ENCODE peak calls at places on chromosomes 6 and 20, in five cellular contexts. Q is stomach, G is transverse colon, Y is A673, X is heart left ventricle. R is an unnamed sample.
A peak's percentile ranks its signal among the peaks of the same experiment; 100 is the strongest.

GRCh38 chr6:42165016-42165415 is 8.1 kb upstream of the GUCA1A start:
- DNase-seq in Q (no peak), G (no peak), Y (no peak), X (no peak), R (no peak)

GRCh38 chr20:4490045-4490444 is 231.7 kb upstream of the PRND start:
- DNase-seq in Q (no peak), G (no peak), Y (no peak), X (no peak), R (no peak)

GRCh38 chr6:6994796-6995195 is 113.0 kb upstream of the RREB1 start:
- DNase-seq in Q (no peak), G (no peak), Y (no peak), X (peak; percentile 79), R (no peak)

GRCh38 chr20:25178563-25179438 is 16.7 kb upstream of the ENTPD6 start:
- DNase-seq in Q (peak; percentile 33), G (no peak), Y (peak; percentile 49), X (no peak), R (no peak)

GRCh38 chr6:44201638-44202303 is 15.0 kb upstream of the MYMX start:
- DNase-seq in Q (no peak), G (no peak), Y (no peak), X (no peak), R (no peak)

GRCh38 chr6:87093651-87094050 is 1.3 kb downstream of the CGA start:
- DNase-seq in Q (no peak), G (no peak), Y (peak; percentile 18), X (no peak), R (no peak)

GRCh38 chr6:2467929-2468600 is 222.7 kb upstream of the GMDS start:
- DNase-seq in Q (no peak), G (no peak), Y (no peak), X (no peak), R (no peak)

GRCh38 chr6:107620736-107621135 is 130.8 kb downstream of the SOBP start:
- DNase-seq in Q (no peak), G (no peak), Y (no peak), X (no peak), R (no peak)

GRCh38 chr6:15507746-15508145 is 155.1 kb downstream of the DTNBP1 start:
- DNase-seq in Q (no peak), G (no peak), Y (no peak), X (no peak), R (no peak)

GRCh38 chr6:29941476-29941875 is 856 bp upstream of the HLA-A start:
- DNase-seq in Q (no peak), G (no peak), Y (no peak), X (no peak), R (no peak)

GRCh38 chr6:130296854-130297253 is 69.0 kb upstream of the TMEM200A start:
- DNase-seq in Q (no peak), G (no peak), Y (no peak), X (no peak), R (no peak)

GRCh38 chr6:13725570-13725969 is 13.9 kb upstream of the RANBP9 start:
- DNase-seq in Q (peak; percentile 61), G (no peak), Y (no peak), X (no peak), R (no peak)

GRCh38 chr6:67639161-67639560 is 995.9 kb upstream of the ADGRB3 start:
- DNase-seq in Q (no peak), G (no peak), Y (no peak), X (no peak), R (no peak)

DNA sequence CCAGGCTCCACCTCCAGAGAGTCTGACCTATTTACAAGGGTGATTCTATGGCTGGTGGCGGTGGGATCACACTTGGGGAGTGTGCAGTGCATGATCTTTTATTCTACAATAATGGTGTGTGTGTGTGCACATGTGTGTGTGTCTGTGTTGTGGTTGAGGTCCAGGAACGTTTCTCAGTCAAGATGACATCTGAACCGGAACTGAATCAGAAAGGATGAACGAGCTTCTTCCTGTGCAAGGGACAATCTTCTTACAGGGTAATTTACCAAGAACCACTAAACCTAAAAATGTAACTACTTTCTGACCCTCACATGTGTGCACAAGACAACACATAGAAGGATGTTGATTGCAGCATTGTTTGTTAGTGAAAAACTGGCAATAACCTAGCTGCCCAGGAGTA is 8.6 kb downstream of the MMP9 start:
- DNase-seq in Q (no peak), G (no peak), Y (no peak), X (no peak), R (no peak)
- H3K27me3 ChIP-seq in Q (peaks cover 44% of the 10 kb centered on the region), G (peaks cover 81% of the 10 kb centered on the region), Y (no peaks in the 10 kb centered on the region), X (peaks cover 97% of the 10 kb centered on the region), R (peaks cover 14% of the 10 kb centered on the region)

DNA sequence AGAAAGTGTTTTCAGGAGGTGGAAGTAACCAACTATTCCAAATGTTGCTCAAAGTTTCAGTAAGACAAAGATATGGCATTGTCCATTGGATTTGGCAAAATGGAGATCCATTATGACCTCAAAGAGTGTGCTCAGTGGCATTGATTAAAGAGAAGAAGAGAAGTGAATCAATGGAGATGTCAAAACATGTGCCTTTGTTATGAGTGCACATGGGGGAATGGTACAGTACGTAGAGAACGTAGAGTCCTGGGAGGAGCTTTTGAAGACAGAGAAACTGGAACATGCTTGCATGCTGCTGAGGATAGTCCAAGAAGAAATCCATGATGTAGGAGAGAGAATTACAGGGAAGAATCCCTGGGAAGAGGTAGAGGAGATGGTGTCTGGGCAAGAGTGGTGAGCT is 42.0 kb upstream of the PAX1 start:
- DNase-seq in Q (no peak), G (no peak), Y (no peak), X (no peak), R (no peak)
- H3K4me1 ChIP-seq in Q (no peaks in the 10 kb centered on the region), G (no peaks in the 10 kb centered on the region), Y (no peaks in the 10 kb centered on the region), X (no peaks in the 10 kb centered on the region), R (no peaks in the 10 kb centered on the region)

GRCh38 chr6:27096834-27097511 is 150.5 kb upstream of the PRSS16 start:
- DNase-seq in Q (peak; percentile 39), G (peak; percentile 57), Y (peak; percentile 78), X (no peak), R (no peak)

GRCh38 chr6:27095914-27096313 is 151.6 kb upstream of the PRSS16 start:
- DNase-seq in Q (no peak), G (no peak), Y (no peak), X (no peak), R (no peak)

GRCh38 chr6:27092316-27092692 is 155.2 kb upstream of the PRSS16 start:
- DNase-seq in Q (no peak), G (no peak), Y (no peak), X (no peak), R (no peak)

GRCh38 chr6:27088068-27088467 is 159.4 kb upstream of the PRSS16 start:
- DNase-seq in Q (no peak), G (no peak), Y (no peak), X (no peak), R (no peak)

GRCh38 chr6:27091661-27092315 is 155.7 kb upstream of the PRSS16 start:
- DNase-seq in Q (no peak), G (no peak), Y (peak; percentile 93), X (no peak), R (no peak)
- H3K27me3 ChIP-seq in Q (peaks cover 44% of the 10 kb centered on the region), G (peaks cover 78% of the 10 kb centered on the region), Y (no peaks in the 10 kb centered on the region), X (peaks cover 75% of the 10 kb centered on the region), R (no peaks in the 10 kb centered on the region)

GRCh38 chr6:32081676-32082075 is 27.5 kb downstream of the TNXB start:
- DNase-seq in Q (no peak), G (no peak), Y (no peak), X (peak; percentile 68), R (no peak)

GRCh38 chr6:32084780-32085179 is 24.4 kb downstream of the TNXB start:
- DNase-seq in Q (no peak), G (no peak), Y (no peak), X (no peak), R (no peak)

GRCh38 chr6:32082951-32083350 is 26.2 kb downstream of the TNXB start:
- DNase-seq in Q (no peak), G (no peak), Y (no peak), X (peak; percentile 78), R (peak; percentile 93)

GRCh38 chr6:32085759-32086458 is 23.2 kb downstream of the TNXB start:
- DNase-seq in Q (no peak), G (no peak), Y (no peak), X (no peak), R (no peak)

GRCh38 chr6:32083812-32084768 is 25.0 kb downstream of the TNXB start:
- DNase-seq in Q (no peak), G (no peak), Y (no peak), X (no peak), R (no peak)
- H3K4me1 ChIP-seq in Q (peaks cover 27% of the 10 kb centered on the region), G (peaks cover 14% of the 10 kb centered on the region), Y (no peaks in the 10 kb centered on the region), X (peaks cover 14% of the 10 kb centered on the region), R (no peaks in the 10 kb centered on the region)

GRCh38 chr20:63372971-63373885 is 12.1 kb upstream of the CHRNA4 start:
- DNase-seq in Q (no peak), G (no peak), Y (no peak), X (no peak), R (no peak)
- H3K27me3 ChIP-seq in Q (peaks cover 69% of the 10 kb centered on the region), G (peaks cover 62% of the 10 kb centered on the region), Y (peaks cover 49% of the 10 kb centered on the region), X (peaks cover 63% of the 10 kb centered on the region), R (no peaks in the 10 kb centered on the region)

GRCh38 chr20:50400705-50401045 is 109.5 kb upstream of the PTPN1 start:
- DNase-seq in Q (no peak), G (no peak), Y (no peak), X (no peak), R (no peak)

GRCh38 chr20:50403565-50404418 is 106.4 kb upstream of the PTPN1 start:
- DNase-seq in Q (peak; percentile 63), G (no peak), Y (no peak), X (no peak), R (no peak)

GRCh38 chr20:50399917-50400704 is 110.1 kb upstream of the PTPN1 start:
- DNase-seq in Q (peak; percentile 71), G (no peak), Y (no peak), X (no peak), R (no peak)

GRCh38 chr20:50401047-50401586 is 109.1 kb upstream of the PTPN1 start:
- DNase-seq in Q (no peak), G (no peak), Y (no peak), X (no peak), R (no peak)

GRCh38 chr20:50401587-50402343 is 108.4 kb upstream of the PTPN1 start:
- DNase-seq in Q (no peak), G (no peak), Y (no peak), X (no peak), R (no peak)
- H3K4me1 ChIP-seq in Q (peaks cover 70% of the 10 kb centered on the region), G (peaks cover 13% of the 10 kb centered on the region), Y (no peaks in the 10 kb centered on the region), X (peaks cover 22% of the 10 kb centered on the region), R (peaks cover 3% of the 10 kb centered on the region)

GRCh38 chr20:1712634-1713625 is 55.4 kb upstream of the SIRPG start:
- DNase-seq in Q (no peak), G (no peak), Y (no peak), X (no peak), R (peak; percentile 36)
- H3K27me3 ChIP-seq in Q (no peaks in the 10 kb centered on the region), G (no peaks in the 10 kb centered on the region), Y (peaks cover 78% of the 10 kb centered on the region), X (peaks cover 10% of the 10 kb centered on the region), R (no peaks in the 10 kb centered on the region)

R was measured in right atrium auricular region.